ENCODE peak calls at places on chromosomes 11 and 22, in four cellular contexts. One of them, this sample, is unnamed.

GRCh38 chr11:103529217-103529684 is 420.0 kb downstream of the DYNC2H1 start:
- DNase-seq in activated naive CD8-positive, alpha-beta T cell treated with anti-CD3 and anti-CD28 coated beads, Interleukin-2, amount 10 ng/mL, durations not matched to agents 7 days and 5 days: no peak
- DNase-seq in germinal center: no peak
- DNase-seq in progenitor cell of endocrine pancreas: no peak
- DNase-seq in this sample: no peak

GRCh38 chr11:2077061-2077802 is 62.0 kb downstream of the IGF2 start:
- DNase-seq in activated naive CD8-positive, alpha-beta T cell treated with anti-CD3 and anti-CD28 coated beads, Interleukin-2, amount 10 ng/mL, durations not matched to agents 7 days and 5 days: peak
- DNase-seq in progenitor cell of endocrine pancreas: no peak
- DNase-seq in germinal center: no peak
- DNase-seq in this sample: no peak

GRCh38 chr22:44391481-44392445 is 79.0 kb upstream of the SHISAL1 start:
- DNase-seq in activated naive CD8-positive, alpha-beta T cell treated with anti-CD3 and anti-CD28 coated beads, Interleukin-2, amount 10 ng/mL, durations not matched to agents 7 days and 5 days: peak
- DNase-seq in progenitor cell of endocrine pancreas: no peak
- DNase-seq in germinal center: no peak
- DNase-seq in this sample: no peak

GRCh38 chr22:36467042-36467810 is 14.2 kb downstream of the TXN2 start:
- DNase-seq in activated naive CD8-positive, alpha-beta T cell treated with anti-CD3 and anti-CD28 coated beads, Interleukin-2, amount 10 ng/mL, durations not matched to agents 7 days and 5 days: no peak
- DNase-seq in progenitor cell of endocrine pancreas: no peak
- DNase-seq in germinal center: no peak
- DNase-seq in this sample: no peak

GRCh38 chr11:61378713-61379313 is 13.6 kb upstream of the TMEM216 start:
- DNase-seq in activated naive CD8-positive, alpha-beta T cell treated with anti-CD3 and anti-CD28 coated beads, Interleukin-2, amount 10 ng/mL, durations not matched to agents 7 days and 5 days: no peak
- DNase-seq in progenitor cell of endocrine pancreas: no peak
- DNase-seq in germinal center: no peak
- DNase-seq in this sample: no peak

GRCh38 chr11:25902476-25902875 is 429.5 kb upstream of the ANO3 start:
- DNase-seq in progenitor cell of endocrine pancreas: no peak
- DNase-seq in germinal center: no peak
- DNase-seq in activated naive CD8-positive, alpha-beta T cell treated with anti-CD3 and anti-CD28 coated beads, Interleukin-2, amount 10 ng/mL, durations not matched to agents 7 days and 5 days: no peak
- DNase-seq in this sample: no peak

GRCh38 chr22:49914256-49914655 is 4.0 kb downstream of the ALG12 start:
- DNase-seq in activated naive CD8-positive, alpha-beta T cell treated with anti-CD3 and anti-CD28 coated beads, Interleukin-2, amount 10 ng/mL, durations not matched to agents 7 days and 5 days: no peak
- DNase-seq in germinal center: no peak
- DNase-seq in progenitor cell of endocrine pancreas: no peak
- DNase-seq in this sample: no peak

GRCh38 chr22:29727248-29727551 is 7.4 kb downstream of the CABP7 start:
- DNase-seq in progenitor cell of endocrine pancreas: no peak
- DNase-seq in germinal center: peak
- DNase-seq in activated naive CD8-positive, alpha-beta T cell treated with anti-CD3 and anti-CD28 coated beads, Interleukin-2, amount 10 ng/mL, durations not matched to agents 7 days and 5 days: peak
- DNase-seq in this sample: peak